ENCODE peak calls at places on chromosomes 16 and 17, in ten cellular contexts. T is pancreas; G is GM23338; P is activated naive CD4-positive, alpha-beta T cell; Z is midbrain; C is lung; H is HTR-8/SVneo; X is GM13977; E is retina; B is NCI-H748 treated with DMSO at 0.1 percent for 48 hours. R is an unnamed sample.

GRCh38 chr16:29254676-29255495 is 151.6 kb downstream of the NPIPB11 start:
- DNase-seq in G (no peak), X (no peak), E (no peak), P (no peak), T (no peak), Z (no peak), B (no peak), H (no peak), C (no peak), R (no peak)

GRCh38 chr16:30615358-30616076 is 5.3 kb upstream of the ZNF689 start:
- DNase-seq in E (peak; percentile 31), B (no peak), Z (no peak), C (peak; percentile 66), G (peak; percentile 95), P (peak; percentile 51), H (peak; percentile 61), T (no peak), X (peak; percentile 48), R (peak; percentile 67)

GRCh38 chr17:13671771-13672170 is 70.0 kb upstream of the HS3ST3A1 start:
- DNase-seq in H (no peak), E (no peak), G (peak; percentile 17), P (no peak), T (no peak), C (no peak), X (no peak), B (no peak), Z (no peak), R (peak; percentile 54)

GRCh38 chr16:14494396-14494795 is 135.7 kb downstream of the PARN start:
- DNase-seq in P (no peak), B (no peak), X (no peak), E (no peak), T (no peak), C (no peak), H (no peak), G (no peak), Z (no peak), R (no peak)

GRCh38 chr17:55897301-55897700 is 146.4 kb downstream of the PCTP start:
- DNase-seq in Z (no peak), E (no peak), T (no peak), X (no peak), C (peak; percentile 36), P (no peak), B (no peak), H (no peak), G (no peak), R (peak; percentile 26)

GRCh38 chr17:62188713-62189112 is 123.6 kb upstream of the MED13 start:
- DNase-seq in X (peak; percentile 15), B (no peak), T (no peak), E (no peak), H (no peak), C (no peak), G (no peak), Z (no peak), P (no peak), R (no peak)

GRCh38 chr17:65750166-65750565 is 188.7 kb upstream of the AXIN2 start:
- DNase-seq in X (no peak), G (no peak), B (no peak), Z (no peak), C (no peak), P (no peak), T (no peak), E (no peak), H (no peak), R (no peak)

GRCh38 chr16:50688867-50689266 is 4.5 kb upstream of the NOD2 start:
- DNase-seq in T (no peak), B (no peak), Z (no peak), E (no peak), X (no peak), H (no peak), G (no peak), P (no peak), C (no peak), R (no peak)

GRCh38 chr16:86529160-86529559 is 18.8 kb downstream of the FOXF1 start:
- DNase-seq in H (no peak), E (no peak), B (no peak), Z (no peak), T (no peak), G (no peak), C (no peak), P (no peak), X (no peak), R (no peak)

GRCh38 chr17:43745541-43745940 is 13.1 kb downstream of the SOST start:
- DNase-seq in G (no peak), P (no peak), T (no peak), Z (no peak), X (no peak), H (no peak), B (no peak), E (peak; percentile 16), C (no peak), R (no peak)

GRCh38 chr17:14797801-14798200 is 467.3 kb downstream of the PMP22 start:
- DNase-seq in G (no peak), B (no peak), P (no peak), X (no peak), T (no peak), C (no peak), Z (no peak), E (no peak), H (no peak), R (no peak)

GRCh38 chr16:49103298-49103697 is 178.3 kb downstream of the CBLN1 start:
- DNase-seq in X (no peak), B (no peak), Z (no peak), G (no peak), H (no peak), T (no peak), E (no peak), C (no peak), P (no peak), R (no peak)

GRCh38 chr16:59030923-59031485 is 296.9 kb upstream of the GOT2 start:
- DNase-seq in B (no peak), G (no peak), H (no peak), Z (no peak), P (no peak), E (no peak), C (no peak), T (no peak), X (no peak), R (no peak)

GRCh38 chr17:348692-349425 is 3.7 kb downstream of the RPH3AL start:
- DNase-seq in T (peak; percentile 84), B (no peak), H (no peak), X (no peak), P (no peak), C (peak; percentile 63), E (no peak), Z (no peak), G (no peak), R (no peak)

GRCh38 chr16:26454102-26454501 is 612.6 kb upstream of the C16orf82 start:
- DNase-seq in E (no peak), Z (no peak), X (no peak), C (no peak), P (no peak), H (no peak), T (no peak), G (no peak), B (no peak), R (no peak)

GRCh38 chr16:48235058-48235555 is 9.0 kb upstream of the LONP2 start:
- DNase-seq in P (no peak), Z (no peak), B (no peak), H (no peak), X (no peak), E (no peak), C (no peak), T (no peak), G (peak; percentile 19), R (no peak)

GRCh38 chr16:48632137-48632774 is 22.3 kb upstream of the N4BP1 start:
- DNase-seq in X (no peak), H (no peak), T (no peak), P (no peak), B (no peak), C (no peak), G (no peak), Z (no peak), E (no peak), R (no peak)

GRCh38 chr17:68439656-68440290 is 17.5 kb downstream of the WIPI1 start:
- DNase-seq in B (no peak), H (no peak), T (no peak), G (no peak), E (no peak), X (no peak), P (no peak), Z (no peak), C (no peak), R (no peak)

GRCh38 chr17:29562615-29563014 is 4.2 kb downstream of the ABHD15 start:
- DNase-seq in T (no peak), E (no peak), C (peak; percentile 23), G (no peak), Z (no peak), B (no peak), X (no peak), H (no peak), P (no peak), R (no peak)

GRCh38 chr16:57513371-57514102 is 22.8 kb downstream of the CCDC102A start:
- DNase-seq in E (no peak), C (peak; percentile 68), X (no peak), B (no peak), P (no peak), T (no peak), Z (no peak), H (no peak), G (no peak), R (no peak)

GRCh38 chr16:13070268-13070667 is 168.9 kb downstream of the SHISA9 start:
- DNase-seq in E (peak; percentile 60), B (no peak), H (no peak), Z (peak; percentile 9), X (no peak), T (peak; percentile 7), C (no peak), G (peak; percentile 98), P (no peak), R (no peak)

GRCh38 chr16:89275837-89276720 is 58.6 kb downstream of the ZNF778 start:
- DNase-seq in Z (no peak), C (no peak), X (no peak), H (no peak), B (no peak), G (no peak), T (no peak), P (no peak), E (no peak), R (no peak)

GRCh38 chr17:44793885-44794698 is 35.3 kb downstream of the ADAM11 start:
- DNase-seq in Z (no peak), X (no peak), C (no peak), H (no peak), B (no peak), G (no peak), T (no peak), E (peak; percentile 88), P (no peak), R (no peak)

GRCh38 chr16:85986931-85987749 is 88.2 kb downstream of the IRF8 start:
- DNase-seq in Z (no peak), P (no peak), H (peak; percentile 83), B (no peak), T (no peak), G (peak; percentile 66), E (no peak), X (peak; percentile 71), C (no peak), R (peak; percentile 33)

R was measured in OCI-M1.